ENCODE peak calls at places on chromosomes 7 and 10, in seven cellular contexts. Z is GM23338, B is kidney, G is EL, Q is A549, M is GM10248, T is fibroblast of lung. A is an unnamed sample.

GRCh38 chr10:49417311-49418052 is 21.6 kb upstream of the DRGX start:
- DNase-seq in Z (peak), B (no peak), G (no peak), Q (no peak), M (no peak), T (no peak), A (no peak)

GRCh38 chr7:98758157-98758556 is 111.7 kb downstream of the TMEM130 start:
- DNase-seq in Z (no peak), B (no peak), G (no peak), Q (no peak), M (no peak), T (no peak), A (no peak)

GRCh38 chr10:95330966-95331453 is 40.2 kb upstream of the PDLIM1 start:
- DNase-seq in Z (no peak), B (no peak), G (no peak), Q (no peak), M (no peak), T (no peak), A (no peak)

GRCh38 chr10:101851411-101852116 is 8.0 kb upstream of the KCNIP2 start:
- DNase-seq in Z (no peak), B (no peak), G (no peak), Q (no peak), M (no peak), T (no peak), A (no peak)

GRCh38 chr7:79570904-79571303 is 117.4 kb upstream of the MAGI2 start:
- DNase-seq in Z (no peak), B (no peak), G (no peak), Q (no peak), M (no peak), T (no peak), A (no peak)

GRCh38 chr10:114172241-114172640 is 1.8 kb downstream of the CCDC186 start:
- DNase-seq in Z (no peak), B (no peak), G (peak), Q (no peak), M (no peak), T (peak), A (no peak)

GRCh38 chr10:97355571-97355975 is 21.0 kb upstream of the FRAT2 start:
- DNase-seq in Z (peak), B (no peak), G (no peak), Q (no peak), M (no peak), T (no peak), A (no peak)

GRCh38 chr10:112222799-112223198 is 39.2 kb upstream of the GPAM start:
- DNase-seq in Z (no peak), B (no peak), G (no peak), Q (no peak), M (no peak), T (no peak), A (no peak)

GRCh38 chr7:40151504-40151903 is 16.7 kb downstream of the SUGCT start:
- DNase-seq in Z (no peak), B (no peak), G (no peak), Q (no peak), M (no peak), T (no peak), A (no peak)

GRCh38 chr7:123712619-123713018 is 36.2 kb downstream of the WASL start:
- DNase-seq in Z (no peak), B (no peak), G (peak), Q (no peak), M (no peak), T (peak), A (no peak)

GRCh38 chr7:15643000-15643705 is 43.3 kb downstream of the MEOX2 start:
- DNase-seq in Z (peak), B (no peak), G (peak), Q (no peak), M (no peak), T (no peak), A (no peak)

GRCh38 chr10:78450807-78451485 is 417.3 kb downstream of the RPS24 start:
- DNase-seq in Z (no peak), B (no peak), G (no peak), Q (no peak), M (no peak), T (no peak), A (no peak)

GRCh38 chr7:104955276-104955675 is 58.7 kb upstream of the KMT2E start:
- DNase-seq in Z (no peak), B (no peak), G (no peak), Q (no peak), M (no peak), T (no peak), A (no peak)

GRCh38 chr10:126674741-126675515 is 4.4 kb upstream of the C10orf90 start:
- DNase-seq in Z (no peak), B (no peak), G (no peak), Q (no peak), M (no peak), T (no peak), A (no peak)

GRCh38 chr7:103947026-103947655 is 42.3 kb downstream of the RELN start:
- DNase-seq in Z (no peak), B (no peak), G (no peak), Q (no peak), M (no peak), T (no peak), A (no peak)

GRCh38 chr10:50325449-50326188 is 74.3 kb upstream of the ASAH2 start:
- DNase-seq in Z (peak), B (no peak), G (peak), Q (peak), M (peak), T (peak), A (peak)

GRCh38 chr10:80938920-80939319 is 401.2 kb downstream of the SH2D4B start:
- DNase-seq in Z (no peak), B (no peak), G (no peak), Q (no peak), M (no peak), T (no peak), A (no peak)

GRCh38 chr10:124093076-124093773 is at the start of gene CHST15:
- DNase-seq in Z (peak), B (peak), G (peak), Q (peak), M (no peak), T (peak), A (peak)

GRCh38 chr7:39952378-39952777 is 2.3 kb downstream of the CDK13 start:
- DNase-seq in Z (no peak), B (no peak), G (peak), Q (no peak), M (no peak), T (peak), A (no peak)

GRCh38 chr10:110679633-110680472 is 35.7 kb downstream of the RBM20 start:
- DNase-seq in Z (no peak), B (no peak), G (no peak), Q (no peak), M (no peak), T (no peak), A (no peak)

GRCh38 chr10:92957223-92958010 is 103.2 kb upstream of the CYP26C1 start:
- DNase-seq in Z (no peak), B (no peak), G (no peak), Q (no peak), M (no peak), T (no peak), A (no peak)

GRCh38 chr10:102240467-102241036 is 760 bp downstream of the PITX3 start:
- DNase-seq in Z (peak), B (peak), G (peak), Q (no peak), M (no peak), T (no peak), A (no peak)

GRCh38 chr10:99412100-99412499 is 18.3 kb downstream of the GOT1 start:
- DNase-seq in Z (peak), B (no peak), G (no peak), Q (no peak), M (no peak), T (no peak), A (no peak)

GRCh38 chr7:136911362-136911761 is 42.9 kb downstream of the CHRM2 start:
- DNase-seq in Z (peak), B (no peak), G (peak), Q (no peak), M (no peak), T (peak), A (no peak)

GRCh38 chr10:71090330-71090729 is 122.0 kb upstream of the UNC5B start:
- DNase-seq in Z (no peak), B (no peak), G (no peak), Q (no peak), M (no peak), T (no peak), A (no peak)

GRCh38 chr7:135290594-135290993 is 57.0 kb downstream of the STRA8 start:
- DNase-seq in Z (no peak), B (no peak), G (no peak), Q (no peak), M (no peak), T (no peak), A (no peak)

GRCh38 chr10:58775960-58776574 is 263.4 kb downstream of the BICC1 start:
- DNase-seq in Z (peak), B (no peak), G (peak), Q (no peak), M (no peak), T (peak), A (peak)

GRCh38 chr10:110613341-110613995 is 30.7 kb upstream of the RBM20 start:
- DNase-seq in Z (peak), B (no peak), G (no peak), Q (no peak), M (no peak), T (no peak), A (no peak)

GRCh38 chr7:125061776-125062397 is 132.3 kb upstream of the POT1 start:
- DNase-seq in Z (no peak), B (no peak), G (peak), Q (no peak), M (peak), T (peak), A (no peak)